ENCODE peak calls at places on chromosomes 7 and 10, in four cellular contexts. O is activated CD4-positive, CD25-positive, alpha-beta regulatory T cell; L is neural progenitor cell; S is sigmoid colon. W is an unnamed sample.

GRCh38 chr10:35611750-35612149 is 6.6 kb downstream of the GJD4 start:
- DNase-seq in O (no peak), L (peak; percentile 22), S (no peak), W (no peak)

GRCh38 chr7:32204361-32205018 is 134.3 kb upstream of the PDE1C start:
- DNase-seq in O (no peak), L (peak; percentile 89), S (peak; percentile 75), W (peak; percentile 74)

GRCh38 chr10:77639756-77640155 is 2.1 kb upstream of the KCNMA1 start:
- DNase-seq in O (no peak), L (no peak), S (no peak), W (no peak)

GRCh38 chr7:64946772-64947171 is 43.7 kb downstream of the ZNF273 start:
- DNase-seq in O (no peak), L (peak; percentile 53), S (no peak), W (no peak)

GRCh38 chr7:101163281-101164070 is 1.9 kb downstream of the VGF start:
- DNase-seq in O (no peak), L (peak; percentile 63), S (no peak), W (no peak)

GRCh38 chr10:49093922-49094321 is 21.4 kb downstream of the VSTM4 start:
- DNase-seq in O (no peak), L (no peak), S (no peak), W (no peak)

GRCh38 chr7:53609185-53609584 is 573.8 kb downstream of the POM121L12 start:
- DNase-seq in O (no peak), L (peak; percentile 54), S (no peak), W (no peak)

GRCh38 chr7:70678621-70679251 is 453.2 kb upstream of the GALNT17 start:
- DNase-seq in O (no peak), L (no peak), S (no peak), W (no peak)

GRCh38 chr10:122307669-122308486 is 36.8 kb downstream of the BTBD16 start:
- DNase-seq in O (no peak), L (no peak), S (peak; percentile 95), W (no peak)

GRCh38 chr7:2787251-2787968 is 56.7 kb downstream of the GNA12 start:
- DNase-seq in O (no peak), L (no peak), S (no peak), W (no peak)

GRCh38 chr10:6497524-6498140 is 82.4 kb downstream of the PRKCQ start:
- DNase-seq in O (no peak), L (no peak), S (no peak), W (no peak)

GRCh38 chr7:47782022-47782421 is 166.2 kb downstream of the PKD1L1 start:
- DNase-seq in O (no peak), L (no peak), S (no peak), W (no peak)

GRCh38 chr7:141685285-141686035 is 16.5 kb downstream of the DENND11 start:
- DNase-seq in O (no peak), L (no peak), S (no peak), W (no peak)

GRCh38 chr10:69801434-69802315 is at the start of gene COL13A1:
- DNase-seq in O (no peak), L (peak; percentile 93), S (no peak), W (no peak)

GRCh38 chr10:36606234-36606839 is 519.1 kb upstream of the ANKRD30A start:
- DNase-seq in O (no peak), L (no peak), S (no peak), W (no peak)

GRCh38 chr10:73905256-73906018 is 5.5 kb upstream of the PLAU start:
- DNase-seq in O (no peak), L (no peak), S (no peak), W (no peak)

GRCh38 chr7:124765401-124766352 is at the start of gene GPR37:
- DNase-seq in O (no peak), L (peak; percentile 84), S (peak; percentile 74), W (peak; percentile 50)

GRCh38 chr10:17644485-17644964 is 574 bp downstream of the STAM start:
- DNase-seq in O (no peak), L (no peak), S (no peak), W (no peak)

GRCh38 chr10:48450811-48451466 is 144.5 kb downstream of the MAPK8 start:
- DNase-seq in O (no peak), L (no peak), S (peak; percentile 63), W (no peak)